ENCODE peak calls at places on chromosomes 6 and 20, in seven cellular contexts. T is ovary; G is upper lobe of right lung; K is lower lobe of right lung; D is CD8-positive, alpha-beta T cell; F is body of pancreas; V is CD4-positive, alpha-beta memory T cell. P is an unnamed sample.

GRCh38 chr6:125102901-125103300 is 50.7 kb upstream of the TPD52L1 start:
- DNase-seq in V (no peak), F (no peak), T (no peak), D (no peak), K (no peak), G (no peak), P (peak; percentile 77)

GRCh38 chr6:63571382-63571882 is 848 bp upstream of the LOC128125822 start:
- DNase-seq in D (no peak), G (no peak), K (no peak), F (no peak), T (no peak), V (no peak), P (no peak)

GRCh38 chr6:7418238-7418905 is 28.8 kb downstream of the RIOK1 start:
- DNase-seq in V (no peak), K (no peak), F (no peak), G (no peak), D (no peak), T (no peak), P (no peak)

GRCh38 chr6:108518714-108519576 is 41.8 kb upstream of the FOXO3 start:
- DNase-seq in T (no peak), D (no peak), G (no peak), K (no peak), F (peak; percentile 17), V (no peak), P (no peak)

GRCh38 chr6:162675503-162675902 is 52.1 kb downstream of the PRKN start:
- DNase-seq in V (no peak), D (no peak), G (no peak), F (no peak), K (no peak), T (no peak), P (no peak)

GRCh38 chr6:29419516-29419915 is 4.8 kb downstream of the OR12D1 start:
- DNase-seq in G (no peak), K (no peak), T (no peak), D (no peak), V (no peak), F (no peak), P (no peak)

GRCh38 chr6:115078555-115078954 is 735.7 kb upstream of the HS3ST5 start:
- DNase-seq in G (no peak), T (no peak), K (no peak), F (no peak), V (no peak), D (no peak), P (no peak)

GRCh38 chr6:16105874-16106273 is 23.0 kb upstream of the MYLIP start:
- DNase-seq in F (no peak), K (no peak), D (no peak), T (no peak), V (no peak), G (no peak), P (no peak)

GRCh38 chr6:63677282-63677681 is 41.7 kb downstream of the PHF3 start:
- DNase-seq in K (no peak), V (no peak), D (no peak), T (no peak), G (no peak), F (no peak), P (no peak)

GRCh38 chr6:113488061-113488460 is 369.1 kb upstream of the MARCKS start:
- DNase-seq in F (no peak), T (no peak), G (no peak), D (no peak), K (no peak), V (no peak), P (no peak)

GRCh38 chr20:37547912-37548311 is 20.2 kb upstream of the BLCAP start:
- DNase-seq in V (no peak), G (no peak), D (no peak), T (no peak), K (no peak), F (no peak), P (no peak)

GRCh38 chr20:44644384-44645131 is 6.9 kb downstream of the ADA start:
- DNase-seq in F (no peak), D (peak; percentile 47), V (peak; percentile 37), T (no peak), K (no peak), G (no peak), P (peak; percentile 77)

GRCh38 chr20:43188861-43189613 is 669 bp downstream of the PTPRT start:
- DNase-seq in V (no peak), F (no peak), D (no peak), G (no peak), K (no peak), T (no peak), P (no peak)

GRCh38 chr6:110188791-110189190 is 8.6 kb downstream of the CDC40 start:
- DNase-seq in G (no peak), F (no peak), V (no peak), D (no peak), K (no peak), T (no peak), P (no peak)

GRCh38 chr20:33830371-33830770 is 19.2 kb downstream of the CHMP4B start:
- DNase-seq in K (no peak), F (peak; percentile 14), G (no peak), V (no peak), D (no peak), T (no peak), P (no peak)

GRCh38 chr20:44403194-44404112 is 48.0 kb downstream of the HNF4A start:
- DNase-seq in V (no peak), G (no peak), D (no peak), F (no peak), K (no peak), T (no peak), P (no peak)

GRCh38 chr20:45897692-45898091 is 6.6 kb downstream of the CTSA start:
- DNase-seq in F (no peak), D (no peak), V (no peak), G (no peak), K (no peak), T (no peak), P (peak; percentile 76)

GRCh38 chr20:49225896-49226295 is 6.7 kb downstream of the DDX27 start:
- DNase-seq in V (no peak), F (no peak), G (no peak), K (no peak), T (no peak), D (no peak), P (no peak)

GRCh38 chr6:150116195-150116800 is 26.5 kb upstream of the PPP1R14C start:
- DNase-seq in G (no peak), T (no peak), K (no peak), V (no peak), F (no peak), D (no peak), P (no peak)

GRCh38 chr20:13526551-13526950 is 112.2 kb downstream of the TASP1 start:
- DNase-seq in V (no peak), D (no peak), K (no peak), F (no peak), G (no peak), T (no peak), P (no peak)

GRCh38 chr6:128515550-128516513 is 4.6 kb downstream of the PTPRK start:
- DNase-seq in T (no peak), F (no peak), V (no peak), K (no peak), D (no peak), G (no peak), P (no peak)

GRCh38 chr6:78952362-78952761 is 85.0 kb downstream of the IRAK1BP1 start:
- DNase-seq in V (no peak), D (no peak), T (no peak), G (no peak), F (no peak), K (no peak), P (no peak)
- H3K36me3 ChIP-seq in V (peaks cover 58% of the 10 kb centered on the region), D (peaks cover 14% of the 10 kb centered on the region), T (no peaks in the 10 kb centered on the region), G (peaks cover 80% of the 10 kb centered on the region), F (peaks cover 14% of the 10 kb centered on the region), K (peaks cover 96% of the 10 kb centered on the region), P (peaks cover 96% of the 10 kb centered on the region)

DNA sequence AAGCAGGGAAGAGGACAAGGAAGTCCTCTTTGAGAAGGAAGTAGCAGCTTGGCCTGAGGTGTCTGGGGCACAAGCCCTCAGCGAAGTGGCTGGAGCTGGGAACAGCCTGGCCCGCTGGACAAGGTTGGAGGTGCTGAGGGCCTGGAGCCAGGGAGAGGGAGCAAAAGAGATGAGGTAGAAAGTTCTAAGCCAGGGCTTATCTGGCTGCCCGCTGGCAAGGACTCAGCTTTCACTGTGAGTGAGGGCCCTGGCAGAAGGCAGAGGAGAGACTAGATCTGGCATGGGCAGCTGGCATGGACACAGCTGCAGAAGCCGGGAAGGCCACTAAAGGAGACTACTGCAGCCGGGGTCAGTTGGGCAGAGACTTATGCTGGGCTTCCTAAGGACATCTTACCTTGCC is 21.8 kb upstream of the PCMTD2 start:
- DNase-seq in K (peak; percentile 47), T (no peak), V (no peak), G (peak; percentile 51), F (peak; percentile 81), D (no peak), P (peak; percentile 71)
- H3K27ac ChIP-seq in K (no peak overlapping the region), T (no peak overlapping the region), V (no peak overlapping the region), G (no peak overlapping the region), F (peak overlapping the region; percentile 8), D (no peak overlapping the region), P (no peak overlapping the region)

GRCh38 chr20:18488301-18488700 is 8.7 kb downstream of the RBBP9 start:
- DNase-seq in V (no peak), F (no peak), K (no peak), G (no peak), T (no peak), D (no peak), P (no peak)
- H3K36me3 ChIP-seq in V (peaks cover 12% of the 10 kb centered on the region), F (no peaks in the 10 kb centered on the region), K (peaks cover 77% of the 10 kb centered on the region), G (peaks cover 65% of the 10 kb centered on the region), T (no peaks in the 10 kb centered on the region), D (peaks cover 17% of the 10 kb centered on the region), P (peaks cover 55% of the 10 kb centered on the region)

GRCh38 chr6:141561154-141561553 is 571.6 kb upstream of the GJE1 start:
- DNase-seq in K (no peak), G (no peak), D (no peak), V (no peak), T (no peak), F (no peak), P (no peak)

GRCh38 chr6:141562181-141562800 is 570.4 kb upstream of the GJE1 start:
- DNase-seq in T (peak; percentile 13), V (peak; percentile 1), D (peak; percentile 11), G (peak; percentile 66), F (peak; percentile 7), K (peak; percentile 42), P (no peak)

DNA sequence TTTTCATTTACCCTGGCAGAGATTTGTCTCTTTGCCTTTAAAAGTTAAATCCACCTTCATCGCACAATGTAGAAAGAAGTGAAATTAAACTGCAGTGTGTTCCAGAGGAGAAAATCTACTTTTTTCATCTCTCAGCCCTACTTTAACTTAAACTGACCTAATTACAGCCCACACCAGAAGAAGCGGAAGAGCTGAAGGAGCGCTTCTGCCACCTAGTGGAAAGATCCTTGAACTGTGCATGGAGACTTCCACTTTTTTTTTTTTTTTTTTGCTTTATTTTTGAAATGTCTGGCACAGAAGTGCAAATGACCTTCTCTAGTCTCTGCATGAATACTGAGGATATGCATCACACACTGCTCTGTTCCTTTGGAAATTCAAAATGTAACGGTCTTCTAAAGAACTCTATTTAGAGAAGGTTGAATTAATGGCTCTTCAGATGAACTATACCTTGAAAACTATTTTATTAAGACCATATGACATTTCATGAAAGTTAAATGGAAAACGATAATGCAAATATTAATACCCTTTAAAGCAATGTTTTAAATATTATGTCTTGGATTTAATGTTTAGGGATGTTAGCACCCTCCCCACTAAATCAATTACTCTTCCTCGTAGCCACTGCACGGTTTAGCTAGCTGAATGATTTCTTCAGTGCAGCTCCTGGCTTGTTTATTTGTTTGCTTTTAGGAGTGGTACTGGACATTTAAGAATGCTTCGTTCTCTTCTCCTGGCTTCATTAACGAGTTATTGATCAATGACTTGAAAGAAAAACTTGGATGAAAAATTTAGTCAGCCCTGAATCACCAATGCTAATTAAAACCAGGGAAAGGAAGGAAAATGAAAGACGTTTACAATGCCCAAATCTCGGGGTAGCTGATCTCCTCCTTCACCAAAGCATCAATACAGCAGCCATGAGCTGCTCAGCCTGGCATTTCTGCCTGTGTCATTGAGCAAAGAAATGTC is 569.6 kb upstream of the GJE1 start:
- DNase-seq in F (peak; percentile 62), G (no peak), T (peak; percentile 55), K (no peak), V (peak; percentile 74), D (peak; percentile 67), P (no peak)
- H3K27ac ChIP-seq in F (no peak overlapping the region), G (peak overlapping the region; percentile 25), T (no peak overlapping the region), K (peak overlapping the region; percentile 12), V (no peak overlapping the region), D (no peak overlapping the region), P (no peak overlapping the region)

P was measured in RWPE2.